ENCODE peak calls at places on chromosomes 2 and 18, in eight cellular contexts. V is CD8-positive, alpha-beta T cell; Y is naive thymus-derived CD4-positive, alpha-beta T cell; D is pancreas; W is effector memory CD8-positive, alpha-beta T cell; U is upper lobe of right lung; N is HCT116; K is Right ventricle myocardium inferior. R is an unnamed sample.

GRCh38 chr2:7034313-7034712 is 117.1 kb downstream of the RNF144A start:
- ATAC-seq in V (no peak), Y (no peak), D (peak), W (no peak), U (no peak), N (peak), K (peak), R (no peak)

GRCh38 chr2:150856596-150857281 is 369.3 kb upstream of the RND3 start:
- ATAC-seq in V (no peak), Y (no peak), D (no peak), W (no peak), U (no peak), N (no peak), K (no peak), R (no peak)

GRCh38 chr2:49940616-49941015 is 786.3 kb upstream of the FSHR start:
- ATAC-seq in V (no peak), Y (no peak), D (no peak), W (no peak), U (no peak), N (no peak), K (no peak), R (no peak)

GRCh38 chr2:70613510-70613909 is 59.9 kb upstream of the TGFA start:
- ATAC-seq in V (no peak), Y (no peak), D (no peak), W (no peak), U (no peak), N (no peak), K (no peak), R (no peak)

GRCh38 chr2:39494784-39495251 is 57.7 kb upstream of the MAP4K3 start:
- ATAC-seq in V (no peak), Y (no peak), D (no peak), W (no peak), U (peak), N (no peak), K (no peak), R (no peak)

GRCh38 chr2:44934521-44934961 is 7.0 kb upstream of the SIX3 start:
- ATAC-seq in V (no peak), Y (no peak), D (no peak), W (no peak), U (no peak), N (no peak), K (no peak), R (no peak)

GRCh38 chr2:232628466-232629200 is 4.8 kb upstream of the EFHD1 start:
- ATAC-seq in V (no peak), Y (no peak), D (no peak), W (no peak), U (no peak), N (no peak), K (peak), R (no peak)

GRCh38 chr18:26052497-26052896 is 37.9 kb downstream of the SS18 start:
- ATAC-seq in V (no peak), Y (no peak), D (no peak), W (no peak), U (no peak), N (no peak), K (no peak), R (no peak)

GRCh38 chr2:225041210-225041870 is 928 bp downstream of the DOCK10 start:
- ATAC-seq in V (peak), Y (peak), D (peak), W (peak), U (peak), N (no peak), K (no peak), R (peak)

GRCh38 chr2:120883607-120884405 is 148.1 kb downstream of the GLI2 start:
- ATAC-seq in V (no peak), Y (no peak), D (no peak), W (no peak), U (no peak), N (peak), K (no peak), R (no peak)

GRCh38 chr2:241870611-241871537 is 1.3 kb downstream of the RTP5 start:
- ATAC-seq in V (peak), Y (peak), D (no peak), W (peak), U (no peak), N (no peak), K (no peak), R (no peak)

GRCh38 chr2:158716091-158716815 is 78.9 kb upstream of the DAPL1 start:
- ATAC-seq in V (no peak), Y (no peak), D (peak), W (no peak), U (peak), N (no peak), K (peak), R (no peak)

GRCh38 chr2:207474871-207475485 is 54.8 kb upstream of the CREB1 start:
- ATAC-seq in V (peak), Y (peak), D (peak), W (peak), U (peak), N (peak), K (peak), R (no peak)

GRCh38 chr2:170743530-170744239 is 26.5 kb upstream of the ERICH2 start:
- ATAC-seq in V (no peak), Y (no peak), D (no peak), W (no peak), U (peak), N (no peak), K (no peak), R (no peak)